ENCODE peak calls at places on chromosome 22, in four cellular contexts. X is CD8-positive, alpha-beta memory T cell; B is HL-60; A is right lobe of liver. V is an unnamed sample.

GRCh38 chr22:31566484-31566883 is 70.1 kb downstream of the SFI1 start:
- DNase-seq in X (no peak), B (no peak), A (no peak), V (no peak)

GRCh38 chr22:44831885-44832284 is 79.5 kb downstream of the ARHGAP8 start:
- DNase-seq in X (no peak), B (no peak), A (no peak), V (no peak)

GRCh38 chr22:38423512-38424503 is 31.2 kb downstream of the KCNJ4 start:
- DNase-seq in X (no peak), B (no peak), A (no peak), V (peak)

GRCh38 chr22:22342697-22343602 is 98.4 kb downstream of the VPREB1 start:
- DNase-seq in X (peak), B (no peak), A (peak), V (peak)

GRCh38 chr22:28742562-28742962 is 723 bp downstream of the HSCB start:
- DNase-seq in X (no peak), B (peak), A (no peak), V (peak)

GRCh38 chr22:20002098-20002497 is 14.5 kb downstream of the ARVCF start:
- DNase-seq in X (no peak), B (no peak), A (peak), V (no peak)

GRCh38 chr22:18056161-18056666 is 21.6 kb upstream of the PEX26 start:
- DNase-seq in X (no peak), B (no peak), A (no peak), V (no peak)

GRCh38 chr22:20013382-20013871 is 3.2 kb downstream of the ARVCF start:
- DNase-seq in X (peak), B (no peak), A (peak), V (peak)

GRCh38 chr22:44622147-44622427 is 79.9 kb upstream of the PRR5 start:
- DNase-seq in X (peak), B (no peak), A (no peak), V (no peak)

GRCh38 chr22:39522567-39523300 is 2.4 kb downstream of the ATF4 start:
- DNase-seq in X (no peak), B (no peak), A (peak), V (no peak)

GRCh38 chr22:32354360-32355351 is 3.0 kb upstream of the RFPL3 start:
- DNase-seq in X (no peak), B (no peak), A (no peak), V (no peak)

GRCh38 chr22:25419247-25420113 is 145.0 kb upstream of the GRK3 start:
- DNase-seq in X (no peak), B (peak), A (no peak), V (no peak)

GRCh38 chr22:38935023-38935422 is 22.4 kb upstream of the APOBEC3A start:
- DNase-seq in X (no peak), B (no peak), A (peak), V (no peak)

GRCh38 chr22:19287889-19288288 is 3.6 kb downstream of the CLTCL1 start:
- DNase-seq in X (no peak), B (no peak), A (no peak), V (no peak)

GRCh38 chr22:40329466-40329865 is 16.8 kb upstream of the ADSL start:
- DNase-seq in X (no peak), B (no peak), A (no peak), V (no peak)

GRCh38 chr22:40746428-40747220 is 67.3 kb downstream of the MCHR1 start:
- DNase-seq in X (no peak), B (no peak), A (no peak), V (no peak)

GRCh38 chr22:30602049-30602448 is 4.9 kb upstream of the TCN2 start:
- DNase-seq in X (peak), B (no peak), A (no peak), V (no peak)

GRCh38 chr22:38554281-38554680 is 15.7 kb downstream of the DMC1 start:
- DNase-seq in X (no peak), B (no peak), A (no peak), V (no peak)

GRCh38 chr22:43749473-43749872 is 62.6 kb downstream of the EFCAB6 start:
- DNase-seq in X (no peak), B (no peak), A (no peak), V (no peak)

GRCh38 chr22:22368516-22368915 is 123.9 kb downstream of the VPREB1 start:
- DNase-seq in X (no peak), B (no peak), A (no peak), V (no peak)

GRCh38 chr22:39556970-39557811 is 13.4 kb upstream of the CACNA1I start:
- DNase-seq in X (peak), B (no peak), A (no peak), V (peak)

GRCh38 chr22:19287076-19287724 is 4.3 kb downstream of the CLTCL1 start:
- DNase-seq in X (no peak), B (no peak), A (no peak), V (no peak)

GRCh38 chr22:41731609-41732008 is 32.3 kb downstream of the MEI1 start:
- DNase-seq in X (no peak), B (no peak), A (no peak), V (no peak)

GRCh38 chr22:46077669-46078099 is 72.6 kb upstream of the PPARA start:
- DNase-seq in X (no peak), B (no peak), A (no peak), V (no peak)
- H3K4me3 ChIP-seq in X (no peak), B (no peak), A (no peak), V (no peak)

DNA sequence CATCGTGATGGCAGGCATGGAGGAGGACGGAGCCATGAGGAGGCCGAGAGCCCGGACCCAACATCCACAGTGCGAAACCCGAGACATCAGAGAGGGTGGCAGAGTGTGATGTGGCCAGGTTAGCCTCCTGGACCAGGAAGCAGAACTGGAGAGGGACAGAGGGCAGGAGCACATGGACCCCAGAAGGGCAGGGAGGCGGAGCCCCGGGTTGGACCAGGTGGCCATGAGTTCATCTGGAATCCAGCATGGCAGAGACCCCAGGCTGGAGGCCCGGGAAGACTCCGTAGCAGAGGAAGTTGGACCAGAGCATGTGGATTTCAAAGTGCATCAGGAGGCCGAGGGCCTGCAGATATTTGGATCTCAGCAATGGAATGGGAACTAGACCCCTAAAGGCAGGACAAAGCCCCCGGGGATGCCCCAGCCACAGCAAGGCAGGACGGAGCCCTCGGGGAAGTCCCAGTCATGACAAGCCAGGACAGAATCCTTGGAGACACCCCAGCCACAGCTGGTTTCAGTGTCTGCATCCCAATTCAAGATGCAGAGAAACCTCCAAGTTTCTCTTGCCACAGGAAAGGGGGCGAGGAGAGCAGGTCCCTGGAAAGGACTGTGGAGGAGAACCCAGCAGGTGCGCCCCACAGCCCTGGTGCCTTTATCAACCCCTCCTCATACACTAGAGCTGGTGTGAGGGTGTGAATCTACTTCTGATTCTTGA is 1393.4 kb downstream of the BRD1 start:
- DNase-seq in X (no peak), B (no peak), A (peak), V (no peak)
- H3K4me3 ChIP-seq in X (no peak), B (no peak), A (no peak), V (no peak)

GRCh38 chr22:36399473-36399780 is 11.7 kb upstream of the MYH9 start:
- DNase-seq in X (no peak), B (no peak), A (no peak), V (no peak)

GRCh38 chr22:36395922-36396321 is 8.2 kb upstream of the MYH9 start:
- DNase-seq in X (no peak), B (no peak), A (no peak), V (peak)

GRCh38 chr22:36397767-36398093 is 10.0 kb upstream of the MYH9 start:
- DNase-seq in X (no peak), B (no peak), A (no peak), V (no peak)

GRCh38 chr22:36397081-36397766 is 9.5 kb upstream of the MYH9 start:
- DNase-seq in X (no peak), B (no peak), A (no peak), V (peak)

DNA sequence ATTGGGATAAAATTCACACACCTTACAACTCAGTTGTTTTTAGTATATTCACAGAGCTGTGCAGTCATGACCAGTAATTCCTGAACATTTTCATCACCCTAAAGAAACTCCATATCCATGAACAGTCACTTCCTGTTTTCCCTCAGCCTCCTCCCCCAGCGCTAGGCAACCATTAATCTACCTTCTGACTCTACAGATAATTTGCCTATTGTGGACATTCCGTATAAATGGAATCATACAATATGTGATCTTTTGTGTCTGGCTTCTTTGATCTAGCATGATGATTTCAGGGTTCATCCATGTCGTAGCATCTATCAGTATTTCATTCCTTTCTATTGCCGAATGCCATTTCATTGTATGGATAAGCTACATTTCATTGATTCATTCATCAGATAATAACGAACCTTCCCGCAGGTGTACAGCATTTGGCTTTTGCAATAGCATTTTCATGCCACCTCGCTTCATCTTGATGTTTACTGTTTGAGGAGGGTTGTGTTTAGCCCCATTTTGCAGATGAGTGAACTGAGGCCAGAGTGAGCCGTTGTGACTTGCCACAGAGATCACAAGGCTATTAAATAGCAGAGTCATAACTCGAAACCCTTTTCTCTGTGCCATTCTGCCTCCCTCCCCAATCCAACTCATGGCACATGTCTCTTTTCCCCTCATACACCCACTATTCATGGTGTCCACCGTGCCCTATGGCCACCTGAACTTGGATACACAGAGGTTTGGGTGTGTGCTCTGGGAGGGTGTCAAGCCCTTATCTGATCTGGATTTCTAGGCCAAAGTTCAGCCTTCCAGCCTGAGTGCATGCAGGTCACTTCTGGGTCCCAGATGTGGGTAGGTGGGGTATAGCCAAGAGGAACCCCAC is 11.1 kb upstream of the MYH9 start:
- DNase-seq in X (no peak), B (no peak), A (no peak), V (no peak)
- H3K4me3 ChIP-seq in X (no peak), B (no peak), A (no peak), V (no peak)

DNA sequence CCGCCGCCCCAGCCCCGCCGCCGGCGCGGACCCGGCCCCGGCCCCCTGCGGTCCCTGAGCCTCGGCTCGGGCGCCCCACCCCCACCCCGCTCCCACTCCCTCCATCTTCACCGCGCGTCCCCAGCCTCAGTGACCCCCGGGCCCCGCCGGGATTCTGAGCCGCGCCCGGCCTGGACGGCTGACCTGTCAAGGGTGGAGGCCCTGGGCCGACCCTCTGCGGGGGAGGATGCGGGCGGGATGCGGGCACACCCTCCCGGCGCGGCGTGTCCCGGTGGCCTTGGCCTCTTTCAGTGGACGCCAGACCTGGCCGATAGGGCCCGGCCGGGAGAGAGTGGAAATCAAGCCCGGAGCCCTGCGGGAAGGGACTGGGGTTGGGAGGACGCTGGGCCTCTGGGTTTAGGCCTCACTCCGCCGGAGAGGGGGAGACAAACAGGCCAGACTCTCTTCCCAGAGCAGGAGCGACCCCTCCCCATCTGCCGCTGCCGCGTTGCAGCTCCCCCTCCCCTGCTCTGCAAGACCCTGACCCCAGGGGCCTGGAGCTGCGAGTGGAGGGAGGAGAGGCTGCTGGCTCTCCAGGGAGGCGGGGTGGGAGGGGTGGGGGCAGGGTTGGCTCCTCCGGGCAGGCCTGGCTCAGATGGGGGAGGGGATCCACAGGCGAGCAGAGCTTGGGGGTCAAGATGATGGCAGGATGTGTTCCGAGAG is 525 bp downstream of the MAPK8IP2 start:
- DNase-seq in X (no peak), B (no peak), A (no peak), V (no peak)
- H3K4me3 ChIP-seq in X (no peak), B (no peak), A (no peak), V (peak)

DNA sequence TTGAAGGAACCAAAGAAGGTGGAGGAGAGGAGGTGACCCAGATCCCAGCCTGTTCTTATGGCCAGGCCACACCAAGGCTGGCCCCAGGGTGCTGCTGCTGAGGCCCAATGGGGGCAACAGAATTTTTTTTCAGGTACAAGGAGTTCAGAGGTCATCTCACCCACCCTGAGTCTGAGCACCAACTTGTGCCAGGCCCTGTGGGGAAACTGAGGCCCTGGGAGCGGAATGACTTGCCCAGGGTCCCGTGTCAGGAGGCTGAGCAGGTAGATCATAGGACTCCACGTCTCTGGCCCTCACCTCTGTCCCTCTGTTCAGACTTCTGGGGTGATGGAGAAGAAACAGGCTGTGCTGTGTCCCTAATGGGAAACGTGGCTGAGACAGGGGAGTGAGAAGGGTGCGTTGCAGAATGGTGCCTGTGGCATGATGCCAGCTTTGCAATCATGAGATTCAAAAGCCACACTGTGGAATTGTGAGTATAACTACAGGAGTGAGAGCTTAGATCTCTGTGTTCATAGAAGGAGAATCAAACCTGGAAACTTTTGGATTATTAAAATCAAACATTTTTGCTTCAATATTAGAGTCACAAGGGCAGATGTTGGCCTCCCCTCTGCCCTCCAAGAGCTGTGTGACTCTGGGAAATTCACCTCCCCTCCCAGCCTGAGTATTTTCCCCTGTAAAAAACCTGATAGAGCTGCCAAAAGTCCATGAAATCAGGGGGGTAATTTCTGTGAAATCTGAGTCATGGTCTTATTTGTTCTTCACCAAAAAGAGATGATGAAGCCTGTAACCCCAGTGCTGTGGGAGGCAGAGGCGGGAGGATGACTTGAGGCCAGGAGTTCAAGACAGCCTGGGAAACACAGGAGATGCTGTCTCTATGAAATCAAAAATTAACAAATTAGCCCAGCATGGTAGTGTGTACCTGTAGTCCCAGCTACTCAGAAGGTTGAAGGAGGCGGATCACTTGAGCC is 874 bp downstream of the APOL1 start:
- DNase-seq in X (no peak), B (no peak), A (no peak), V (no peak)
- H3K4me3 ChIP-seq in X (peak), B (no peak), A (peak), V (no peak)

GRCh38 chr22:24066260-24066659 is 55.2 kb downstream of the CABIN1 start:
- DNase-seq in X (no peak), B (no peak), A (no peak), V (no peak)

GRCh38 chr22:24067587-24068376 is 56.7 kb downstream of the CABIN1 start:
- DNase-seq in X (no peak), B (no peak), A (peak), V (no peak)

GRCh38 chr22:24068377-24068680 is 57.2 kb downstream of the CABIN1 start:
- DNase-seq in X (no peak), B (no peak), A (no peak), V (no peak)

GRCh38 chr22:24068717-24069116 is 57.6 kb downstream of the CABIN1 start:
- DNase-seq in X (peak), B (no peak), A (no peak), V (no peak)

GRCh38 chr22:24066872-24067271 is 55.8 kb downstream of the CABIN1 start:
- DNase-seq in X (no peak), B (no peak), A (no peak), V (no peak)
- H3K4me3 ChIP-seq in X (no peak), B (no peak), A (no peak), V (no peak)

DNA sequence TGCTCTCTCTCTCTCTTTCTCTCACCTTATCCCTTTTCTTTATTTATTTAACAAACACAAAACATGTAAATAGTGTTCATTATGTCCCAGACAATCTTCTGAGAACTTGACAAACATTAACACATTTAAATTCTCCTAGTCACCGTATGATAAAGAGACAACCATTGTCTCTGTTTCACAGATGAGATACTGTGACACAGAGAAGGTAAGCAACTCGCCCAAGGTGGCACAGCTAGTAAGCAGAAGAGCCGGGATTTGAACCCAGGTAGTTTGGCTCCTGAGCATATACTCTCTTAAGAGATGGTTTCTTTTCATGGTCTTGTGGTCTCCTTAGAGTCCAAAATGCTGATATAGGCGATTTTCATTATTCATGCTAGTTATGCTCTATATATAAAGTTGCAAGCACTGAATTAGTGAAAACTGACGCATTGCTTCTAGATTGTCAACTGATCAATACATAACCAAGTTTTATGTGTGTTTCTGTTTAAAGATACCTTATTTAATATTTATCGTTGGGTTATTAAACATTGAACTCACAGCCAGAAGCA is 58.1 kb downstream of the MIAT start:
- DNase-seq in X (no peak), B (no peak), A (no peak), V (no peak)
- H3K4me3 ChIP-seq in X (no peak), B (no peak), A (no peak), V (no peak)

DNA sequence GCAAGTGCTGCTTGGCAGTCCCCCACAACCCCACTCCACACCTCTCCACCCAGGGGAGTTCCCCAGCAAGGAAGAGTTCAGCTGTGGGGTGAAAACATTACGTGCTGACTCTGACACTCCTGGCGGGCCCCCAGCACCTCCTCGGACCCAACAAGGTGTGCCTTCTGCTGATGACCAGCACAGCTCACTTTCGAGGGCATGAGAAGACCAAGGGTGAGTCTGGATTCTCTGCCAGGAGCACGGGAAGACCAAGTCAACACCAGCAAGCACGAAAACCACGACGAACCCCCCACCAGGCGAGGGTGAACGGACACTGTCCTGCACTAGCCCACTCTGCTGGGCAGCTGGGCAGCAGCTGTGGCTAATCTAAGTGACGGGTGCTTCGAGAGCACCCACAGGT is 1.4 kb downstream of the ALG12 start:
- DNase-seq in X (no peak), B (no peak), A (no peak), V (no peak)
- H3K4me3 ChIP-seq in X (peak), B (no peak), A (no peak), V (peak)